ENCODE peak calls at places on chromosomes 13 and 19, in seven cellular contexts. S is H9, Y is dermis microvascular lymphatic vessel endothelial cell, V is upper lobe of right lung, D is hepatic stellate cell, I is anterior cingulate cortex, L is ureter. X is an unnamed sample.
A peak's percentile ranks its signal among the peaks of the same experiment; 100 is the strongest.

GRCh38 chr13:76009491-76009890 is 373.4 kb downstream of the LMO7 start:
- DNase-seq in S (no peak), Y (no peak), V (no peak), D (no peak), I (no peak), L (no peak), X (no peak)

GRCh38 chr13:34515201-34515600 is 426.9 kb upstream of the NBEA start:
- DNase-seq in S (no peak), Y (no peak), V (no peak), D (no peak), I (no peak), L (no peak), X (no peak)

GRCh38 chr13:19266979-19267378 is 85.4 kb upstream of the TUBA3C start:
- DNase-seq in S (no peak), Y (no peak), V (no peak), D (no peak), I (no peak), L (no peak), X (no peak)

GRCh38 chr19:31701146-31701545 is 351.9 kb upstream of the TSHZ3 start:
- DNase-seq in S (no peak), Y (no peak), V (no peak), D (no peak), I (no peak), L (no peak), X (no peak)

GRCh38 chr19:1914826-1915341 is 9.7 kb downstream of the ADAT3 start:
- DNase-seq in S (no peak), Y (no peak), V (no peak), D (no peak), I (no peak), L (no peak), X (no peak)

GRCh38 chr13:92390217-92390616 is 836.4 kb upstream of the GPC6 start:
- DNase-seq in S (no peak), Y (no peak), V (no peak), D (no peak), I (no peak), L (no peak), X (no peak)

GRCh38 chr13:99484405-99484981 is 16.8 kb upstream of the TM9SF2 start:
- DNase-seq in S (no peak), Y (no peak), V (no peak), D (no peak), I (no peak), L (no peak), X (no peak)

GRCh38 chr13:35767256-35767981 is 290.9 kb upstream of the MAB21L1 start:
- DNase-seq in S (no peak), Y (no peak), V (no peak), D (no peak), I (no peak), L (no peak), X (no peak)

GRCh38 chr13:73556902-73557301 is 498.1 kb downstream of the KLF5 start:
- DNase-seq in S (no peak), Y (no peak), V (no peak), D (no peak), I (no peak), L (no peak), X (no peak)

GRCh38 chr19:1026189-1027019 is at the start of gene CNN2:
- DNase-seq in S (peak; percentile 87), Y (no peak), V (peak; percentile 93), D (peak; percentile 93), I (no peak), L (peak; percentile 86), X (peak; percentile 87)

GRCh38 chr13:24038846-24039330 is 121.6 kb upstream of the SPATA13 start:
- DNase-seq in S (no peak), Y (no peak), V (no peak), D (no peak), I (no peak), L (no peak), X (no peak)

GRCh38 chr19:4278460-4278901 is 585 bp upstream of the SHD start:
- DNase-seq in S (no peak), Y (no peak), V (no peak), D (no peak), I (no peak), L (no peak), X (no peak)

GRCh38 chr13:79749556-79749955 is 268.6 kb downstream of the NDFIP2 start:
- DNase-seq in S (no peak), Y (no peak), V (no peak), D (no peak), I (no peak), L (no peak), X (no peak)

GRCh38 chr13:29359181-29359580 is 236.3 kb downstream of the SLC7A1 start:
- DNase-seq in S (no peak), Y (no peak), V (no peak), D (no peak), I (no peak), L (no peak), X (no peak)

GRCh38 chr19:6092329-6093286 is 17.7 kb downstream of the RFX2 start:
- DNase-seq in S (peak; percentile 76), Y (no peak), V (peak; percentile 91), D (peak; percentile 84), I (no peak), L (peak; percentile 91), X (peak; percentile 60)

GRCh38 chr13:99980201-99981114 is 1.1 kb upstream of the ZIC2 start:
- DNase-seq in S (peak; percentile 89), Y (peak; percentile 38), V (peak; percentile 74), D (peak; percentile 83), I (no peak), L (no peak), X (peak; percentile 78)

GRCh38 chr13:113783966-113784644 is 25.1 kb downstream of the TMEM255B start:
- DNase-seq in S (no peak), Y (no peak), V (peak; percentile 40), D (no peak), I (no peak), L (no peak), X (no peak)

GRCh38 chr13:44373247-44373600 is 400 bp upstream of the SERP2 start:
- DNase-seq in S (no peak), Y (no peak), V (no peak), D (no peak), I (no peak), L (no peak), X (no peak)

GRCh38 chr13:76723551-76724232 is 162.5 kb downstream of the KCTD12 start:
- DNase-seq in S (peak; percentile 34), Y (peak; percentile 79), V (no peak), D (peak; percentile 3), I (no peak), L (no peak), X (no peak)